ENCODE peak calls at places on chromosomes 16 and 17, in ten cellular contexts. U is left lung, N is Caco-2, H is NCI-H774, M is lung, G is left cardiac atrium, Z is NCI-H1105 treated with DMSO at 0.1 percent for 48 hours, P is nephron progenitor cell, Y is cardiac muscle cell, X is mesenchymal stem cell. K is an unnamed sample.

GRCh38 chr16:85416267-85417109 is 196.6 kb upstream of the GSE1 start:
- DNase-seq in U (peak; percentile 78), N (peak; percentile 84), H (no peak), M (peak; percentile 86), G (peak; percentile 62), Z (peak; percentile 41), P (peak; percentile 68), Y (peak; percentile 31), X (no peak), K (no peak)

GRCh38 chr16:85851034-85851780 is 47.8 kb upstream of the IRF8 start:
- DNase-seq in U (no peak), N (peak; percentile 29), H (no peak), M (no peak), G (no peak), Z (no peak), P (no peak), Y (no peak), X (no peak), K (no peak)

GRCh38 chr17:3935825-3936355 is 19.6 kb upstream of the P2RX1 start:
- DNase-seq in U (no peak), N (no peak), H (no peak), M (no peak), G (no peak), Z (no peak), P (no peak), Y (peak; percentile 55), X (peak; percentile 64), K (no peak)

GRCh38 chr16:27314161-27314723 is 468 bp downstream of the IL4R start:
- DNase-seq in U (peak; percentile 65), N (no peak), H (no peak), M (peak; percentile 51), G (peak; percentile 89), Z (no peak), P (no peak), Y (peak; percentile 94), X (peak; percentile 98), K (no peak)

GRCh38 chr17:44561237-44561623 is 3.9 kb downstream of the FZD2 start:
- DNase-seq in U (no peak), N (no peak), H (no peak), M (no peak), G (no peak), Z (no peak), P (no peak), Y (no peak), X (no peak), K (no peak)

GRCh38 chr17:2197271-2197670 is 106.3 kb downstream of the SMG6 start:
- DNase-seq in U (no peak), N (no peak), H (no peak), M (no peak), G (no peak), Z (no peak), P (peak; percentile 78), Y (no peak), X (no peak), K (no peak)

GRCh38 chr16:21264226-21265036 is 13.7 kb downstream of the CRYM start:
- DNase-seq in U (no peak), N (no peak), H (no peak), M (no peak), G (peak; percentile 40), Z (no peak), P (peak; percentile 30), Y (peak; percentile 53), X (no peak), K (peak; percentile 90)

GRCh38 chr16:49526966-49527365 is 153.4 kb downstream of the C16orf78 start:
- DNase-seq in U (no peak), N (no peak), H (no peak), M (no peak), G (no peak), Z (no peak), P (no peak), Y (no peak), X (no peak), K (no peak)

GRCh38 chr16:38941-39892 is 14.2 kb downstream of the POLR3K start:
- DNase-seq in U (peak; percentile 68), N (no peak), H (no peak), M (peak; percentile 45), G (peak; percentile 18), Z (no peak), P (no peak), Y (no peak), X (no peak), K (no peak)

GRCh38 chr17:63440770-63441335 is 5.3 kb downstream of the CYB561 start:
- DNase-seq in U (no peak), N (no peak), H (no peak), M (no peak), G (no peak), Z (no peak), P (no peak), Y (no peak), X (no peak), K (no peak)

GRCh38 chr17:51203838-51204237 is 37.6 kb downstream of the NME2 start:
- DNase-seq in U (no peak), N (no peak), H (no peak), M (no peak), G (no peak), Z (no peak), P (no peak), Y (no peak), X (no peak), K (no peak)

GRCh38 chr16:84689126-84689525 is 10.7 kb upstream of the USP10 start:
- DNase-seq in U (no peak), N (no peak), H (no peak), M (no peak), G (no peak), Z (no peak), P (no peak), Y (peak; percentile 81), X (peak; percentile 91), K (no peak)

GRCh38 chr16:24409045-24409444 is 130.3 kb upstream of the RBBP6 start:
- DNase-seq in U (no peak), N (no peak), H (no peak), M (no peak), G (no peak), Z (no peak), P (no peak), Y (no peak), X (no peak), K (no peak)

GRCh38 chr17:82013772-82014321 is 8.8 kb downstream of the CENPX start:
- DNase-seq in U (peak; percentile 70), N (no peak), H (no peak), M (peak; percentile 53), G (no peak), Z (no peak), P (no peak), Y (no peak), X (no peak), K (no peak)

GRCh38 chr17:7497228-7497627 is 13.1 kb downstream of the POLR2A start:
- DNase-seq in U (no peak), N (no peak), H (no peak), M (no peak), G (peak; percentile 56), Z (no peak), P (no peak), Y (no peak), X (no peak), K (no peak)

GRCh38 chr17:9987779-9988585 is 82.9 kb upstream of the RCVRN start:
- DNase-seq in U (no peak), N (no peak), H (no peak), M (no peak), G (peak; percentile 59), Z (no peak), P (peak; percentile 55), Y (peak; percentile 58), X (peak; percentile 56), K (no peak)

GRCh38 chr17:28744104-28744801 is 442 bp downstream of the TRAF4 start:
- DNase-seq in U (peak; percentile 65), N (peak; percentile 90), H (peak; percentile 42), M (peak; percentile 50), G (peak; percentile 68), Z (peak; percentile 8), P (peak; percentile 87), Y (peak; percentile 69), X (peak; percentile 63), K (no peak)

K was measured in esophagus muscularis mucosa.